ENCODE peak calls at places on chromosomes 2 and 18, in six cellular contexts. G is endothelial cell of umbilical vein, L is NB4, M is GM12878, D is HepG2, X is K562. F is an unnamed sample.

GRCh38 chr2:151906633-151906998 is 78.4 kb upstream of the ARL5A start:
- DNase-seq in M (no peak), L (no peak), G (no peak), D (no peak), X (no peak), F (no peak)

GRCh38 chr2:109545828-109546713 is 67.7 kb downstream of the SEPTIN10 start:
- DNase-seq in G (peak), D (peak), M (peak), L (peak), X (peak), F (peak)

GRCh38 chr2:166413255-166413654 is 37.5 kb upstream of the SCN9A start:
- DNase-seq in M (no peak), L (peak), G (no peak), X (no peak), D (no peak), F (no peak)

GRCh38 chr2:129103922-129104878 is 785.5 kb upstream of the HS6ST1 start:
- DNase-seq in X (no peak), D (no peak), L (no peak), G (no peak), M (no peak), F (no peak)

GRCh38 chr2:24919100-24919976 is 699 bp downstream of the ADCY3 start:
- DNase-seq in M (no peak), L (peak), D (no peak), X (peak), G (no peak), F (peak)

GRCh38 chr2:74374509-74375205 is 5.5 kb downstream of the DCTN1 start:
- DNase-seq in G (peak), D (no peak), M (no peak), X (peak), L (no peak), F (no peak)

GRCh38 chr2:70523996-70524965 is 29.3 kb downstream of the TGFA start:
- DNase-seq in D (peak), G (no peak), M (no peak), L (peak), X (no peak), F (peak)

GRCh38 chr2:240932001-240932723 is 26.0 kb downstream of the CROCC2 start:
- DNase-seq in M (no peak), X (no peak), D (no peak), L (no peak), G (no peak), F (no peak)

DNA sequence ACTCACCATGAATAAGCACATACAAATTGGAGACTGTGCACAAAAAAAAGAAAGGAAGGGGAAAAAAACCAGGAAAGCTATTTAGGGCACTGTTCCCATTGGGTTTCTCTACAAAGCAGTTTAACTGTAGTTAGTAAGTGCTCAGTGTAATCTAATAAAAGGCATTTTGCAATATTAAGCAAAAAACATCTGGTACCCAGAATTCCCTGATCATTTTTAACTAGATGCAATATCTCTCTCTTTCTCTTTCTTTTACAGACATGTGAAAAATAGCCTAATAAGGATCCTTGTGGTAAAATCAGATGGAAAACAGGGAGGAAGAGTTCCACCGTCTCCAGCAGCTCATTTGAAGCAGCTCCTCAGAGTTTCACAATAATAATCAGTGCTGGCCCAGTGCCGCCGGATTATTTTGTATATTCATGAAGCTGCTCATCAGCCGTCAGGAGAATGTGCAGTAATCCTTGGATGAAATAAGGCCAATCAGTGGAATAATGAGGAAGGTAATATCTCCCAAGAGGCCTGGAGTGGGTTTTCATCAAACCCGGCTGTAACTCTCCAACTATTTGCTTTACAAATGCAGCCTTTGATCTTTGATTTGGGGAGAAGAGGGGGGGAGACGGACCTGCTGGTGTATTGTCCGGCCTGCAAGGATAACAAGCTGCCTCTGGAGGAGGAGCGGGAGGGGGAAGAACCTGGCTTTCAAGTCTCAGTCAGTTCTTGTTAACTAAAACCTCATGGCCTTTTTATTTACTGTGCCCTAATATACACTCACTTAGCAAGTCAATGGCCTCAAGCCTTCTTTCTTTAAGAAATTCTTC is 227.6 kb upstream of the SMIM21 start:
- DNase-seq in L (no peak), G (no peak), D (no peak), M (no peak), X (no peak), F (no peak)
- TF ChIP-seq MYC in L (no peak), G (no peak), D (no peak), M (no peak), X (no peak), F (no peak)

DNA sequence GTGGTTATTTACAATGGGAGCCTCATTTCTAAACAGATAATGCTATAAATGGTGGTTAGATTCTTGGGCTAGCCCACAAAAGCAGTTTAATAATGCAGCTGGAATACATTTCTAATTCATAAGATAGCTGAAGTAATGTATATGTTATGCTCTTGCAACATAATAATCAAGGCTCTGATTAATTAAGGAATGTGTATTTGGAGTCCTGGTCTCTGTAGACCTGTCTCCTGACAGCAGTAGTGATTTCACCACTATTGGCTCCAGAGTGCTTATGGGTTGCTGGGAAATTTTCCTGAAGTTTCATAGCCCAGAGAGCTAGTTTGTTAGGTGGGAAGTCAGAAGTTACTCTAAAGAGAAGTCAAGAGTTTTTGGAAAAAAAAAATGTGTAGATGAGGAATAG is 21.3 kb upstream of the CDC42EP3 start:
- DNase-seq in X (no peak), M (no peak), G (no peak), D (no peak), L (no peak), F (no peak)
- TF ChIP-seq MYC in X (no peak), M (no peak), G (no peak), D (no peak), L (no peak), F (no peak)

GRCh38 chr2:185274718-185275484 is 463.7 kb upstream of the FSIP2 start:
- DNase-seq in D (no peak), L (no peak), X (no peak), M (no peak), G (no peak), F (no peak)

GRCh38 chr2:185284696-185285095 is 453.9 kb upstream of the FSIP2 start:
- DNase-seq in D (no peak), X (no peak), M (no peak), G (no peak), L (no peak), F (no peak)

DNA sequence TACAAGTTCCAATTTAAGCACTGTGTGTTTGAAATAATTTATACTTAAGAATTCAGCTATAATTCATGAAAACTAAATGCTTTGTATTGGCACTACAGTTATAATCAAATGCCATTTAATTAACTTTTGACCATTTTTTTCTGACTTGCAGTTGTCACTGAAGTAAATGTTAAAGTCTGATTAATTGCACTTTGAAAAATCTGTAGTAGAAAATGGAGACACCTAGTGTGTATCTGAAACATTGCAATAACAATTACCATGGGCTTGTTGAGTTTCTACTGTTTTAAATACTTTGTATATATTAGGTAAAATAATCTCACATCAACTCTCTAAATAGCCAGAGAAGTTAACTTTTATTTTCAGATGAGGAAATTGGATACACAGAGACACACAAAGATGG is 458.6 kb upstream of the FSIP2 start:
- DNase-seq in G (peak), D (peak), X (no peak), L (peak), M (no peak), F (peak)
- TF ChIP-seq MYC in G (no peak), D (no peak), X (no peak), L (no peak), M (no peak), F (no peak)

GRCh38 chr2:149825473-149825872 is 237.9 kb upstream of the MMADHC start:
- DNase-seq in M (no peak), G (no peak), X (no peak), D (no peak), L (no peak), F (no peak)
- TF ChIP-seq MYC in M (no peak), G (no peak), X (no peak), D (no peak), L (no peak), F (no peak)

DNA sequence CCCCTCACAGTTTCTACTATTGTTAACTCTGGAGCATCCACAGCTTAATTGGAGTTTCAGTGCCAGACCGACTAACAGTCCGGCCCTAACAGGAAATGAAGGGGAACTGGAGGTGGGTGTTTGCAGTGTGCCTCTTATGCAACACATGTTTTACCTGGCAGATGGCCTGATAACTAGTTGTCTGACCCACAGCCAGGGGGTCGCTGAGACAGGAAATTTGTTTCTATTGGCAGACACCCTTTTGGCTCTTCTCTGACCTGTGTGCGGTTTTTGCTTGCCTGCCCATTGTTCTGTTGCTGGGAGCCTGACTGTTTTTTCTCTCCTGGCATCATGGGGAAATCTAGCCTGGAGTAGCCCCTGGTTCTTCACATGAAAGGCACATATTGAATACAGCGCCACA is 1329.8 kb downstream of the DSC3 start:
- DNase-seq in D (no peak), X (no peak), G (peak), M (no peak), L (no peak), F (no peak)
- TF ChIP-seq MYC in D (no peak), X (no peak), G (no peak), M (no peak), L (no peak), F (no peak)

DNA sequence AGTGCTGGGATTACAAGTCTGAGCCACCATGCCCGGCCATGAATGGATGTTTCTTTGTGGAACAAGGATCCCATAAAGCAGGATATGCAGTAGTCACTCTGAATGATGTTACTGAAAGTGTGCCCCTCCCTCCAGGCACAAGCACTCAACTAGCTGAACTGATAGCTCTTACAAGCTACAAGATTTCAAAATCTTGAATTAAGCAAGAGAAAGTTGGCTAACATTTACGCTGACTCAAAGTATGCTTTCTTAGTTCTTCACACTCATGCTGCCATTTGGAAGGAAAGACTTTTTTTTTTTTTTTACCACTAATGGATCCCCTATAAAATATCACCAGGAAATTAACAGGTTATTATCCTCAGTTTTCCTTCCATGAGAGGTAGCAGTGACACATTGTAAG is 549.0 kb upstream of the PKDCC start:
- DNase-seq in L (no peak), X (no peak), G (no peak), D (no peak), M (no peak), F (no peak)
- TF ChIP-seq MYC in L (no peak), X (no peak), G (no peak), D (no peak), M (no peak), F (no peak)